ENCODE peak calls at places on chromosomes 16 and 17, in seven cellular contexts. X is neural crest cell; W is heart left ventricle; E is CD8-positive, alpha-beta T cell; B is neuronal stem cell; T is progenitor cell of endocrine pancreas; Z is GM23248. D is an unnamed sample.

GRCh38 chr16:29858149-29858899 is 4.7 kb downstream of the CDIPT start:
- DNase-seq in X (no peak), W (no peak), E (no peak), B (no peak), T (no peak), Z (no peak), D (no peak)

GRCh38 chr17:27353469-27354050 is 59.6 kb downstream of the WSB1 start:
- DNase-seq in X (peak; percentile 83), W (peak; percentile 97), E (peak; percentile 85), B (peak; percentile 90), T (peak; percentile 85), Z (peak; percentile 98), D (peak; percentile 63)

GRCh38 chr16:4496305-4496704 is 20.1 kb downstream of the HMOX2 start:
- DNase-seq in X (no peak), W (no peak), E (no peak), B (no peak), T (no peak), Z (peak; percentile 79), D (no peak)

GRCh38 chr16:74726736-74727135 is 26.1 kb upstream of the MLKL start:
- DNase-seq in X (peak; percentile 48), W (no peak), E (no peak), B (no peak), T (no peak), Z (no peak), D (peak; percentile 3)

GRCh38 chr17:75645889-75646625 is 12.8 kb downstream of the SMIM5 start:
- DNase-seq in X (no peak), W (peak; percentile 60), E (no peak), B (no peak), T (peak; percentile 79), Z (no peak), D (no peak)

GRCh38 chr16:54444851-54445523 is 158.4 kb upstream of the IRX3 start:
- DNase-seq in X (no peak), W (no peak), E (no peak), B (no peak), T (no peak), Z (no peak), D (no peak)

GRCh38 chr16:31471875-31472558 is at the start of gene TGFB1I1:
- DNase-seq in X (no peak), W (peak; percentile 89), E (no peak), B (no peak), T (no peak), Z (peak; percentile 85), D (no peak)

GRCh38 chr17:7557825-7558543 is 566 bp upstream of the TNFSF13 start:
- DNase-seq in X (no peak), W (peak; percentile 92), E (no peak), B (no peak), T (no peak), Z (peak; percentile 75), D (no peak)

GRCh38 chr16:648786-649589 is at the start of gene WDR90:
- DNase-seq in X (peak; percentile 87), W (peak; percentile 97), E (peak; percentile 88), B (peak; percentile 86), T (peak; percentile 84), Z (peak; percentile 97), D (peak; percentile 82)